ENCODE peak calls at places on chromosomes 4 and X, in nine cellular contexts. One of them, this sample, is unnamed.

GRCh38 chr4:53748328-53748772 is 157.1 kb upstream of the LNX1 start:
- DNase-seq in heart right ventricle: no peak
- DNase-seq in left ventricle myocardium inferior: no peak
- DNase-seq in uterus: no peak
- DNase-seq in kidney epithelial cell: no peak
- DNase-seq in fibroblast of mammary gland: no peak
- DNase-seq in WTC11: no peak
- DNase-seq in mesothelial cell of epicardium: no peak
- DNase-seq in upper lobe of right lung: no peak
- DNase-seq in this sample: no peak

GRCh38 chr4:189069782-189070181 is 870.9 kb upstream of the FRG1 start:
- DNase-seq in heart right ventricle: no peak
- DNase-seq in left ventricle myocardium inferior: no peak
- DNase-seq in uterus: no peak
- DNase-seq in kidney epithelial cell: no peak
- DNase-seq in fibroblast of mammary gland: no peak
- DNase-seq in WTC11: no peak
- DNase-seq in mesothelial cell of epicardium: no peak
- DNase-seq in upper lobe of right lung: no peak
- DNase-seq in this sample: no peak

GRCh38 chr4:76087007-76087769 is 12.7 kb downstream of the ART3 start:
- DNase-seq in heart right ventricle: no peak
- DNase-seq in left ventricle myocardium inferior: peak; percentile 20
- DNase-seq in uterus: no peak
- DNase-seq in kidney epithelial cell: peak; percentile 25
- DNase-seq in fibroblast of mammary gland: peak; percentile 73
- DNase-seq in WTC11: peak; percentile 56
- DNase-seq in mesothelial cell of epicardium: no peak
- DNase-seq in upper lobe of right lung: no peak
- DNase-seq in this sample: peak; percentile 31

GRCh38 chr4:168615294-168615693 is 118.4 kb downstream of the PALLD start:
- DNase-seq in heart right ventricle: no peak
- DNase-seq in left ventricle myocardium inferior: no peak
- DNase-seq in uterus: no peak
- DNase-seq in kidney epithelial cell: no peak
- DNase-seq in fibroblast of mammary gland: peak; percentile 85
- DNase-seq in WTC11: no peak
- DNase-seq in mesothelial cell of epicardium: no peak
- DNase-seq in upper lobe of right lung: no peak
- DNase-seq in this sample: no peak

GRCh38 chr4:145034727-145035211 is 63.2 kb downstream of the ANAPC10 start:
- DNase-seq in heart right ventricle: no peak
- DNase-seq in left ventricle myocardium inferior: no peak
- DNase-seq in uterus: no peak
- DNase-seq in kidney epithelial cell: peak; percentile 61
- DNase-seq in fibroblast of mammary gland: peak; percentile 81
- DNase-seq in WTC11: no peak
- DNase-seq in mesothelial cell of epicardium: no peak
- DNase-seq in upper lobe of right lung: no peak
- DNase-seq in this sample: no peak

GRCh38 chr4:122577808-122578781 is 42.8 kb downstream of the IL21 start:
- DNase-seq in heart right ventricle: no peak
- DNase-seq in left ventricle myocardium inferior: no peak
- DNase-seq in uterus: no peak
- DNase-seq in kidney epithelial cell: no peak
- DNase-seq in fibroblast of mammary gland: peak; percentile 48
- DNase-seq in WTC11: peak; percentile 63
- DNase-seq in mesothelial cell of epicardium: no peak
- DNase-seq in upper lobe of right lung: no peak
- DNase-seq in this sample: no peak

GRCh38 chr4:76658231-76659102 is 223.4 kb downstream of the SHROOM3 start:
- DNase-seq in heart right ventricle: no peak
- DNase-seq in left ventricle myocardium inferior: no peak
- DNase-seq in uterus: no peak
- DNase-seq in kidney epithelial cell: peak; percentile 66
- DNase-seq in fibroblast of mammary gland: peak; percentile 87
- DNase-seq in WTC11: no peak
- DNase-seq in mesothelial cell of epicardium: no peak
- DNase-seq in upper lobe of right lung: no peak
- DNase-seq in this sample: no peak

GRCh38 chrX:104806346-104806745 is 240.3 kb downstream of the IL1RAPL2 start:
- DNase-seq in heart right ventricle: no peak
- DNase-seq in left ventricle myocardium inferior: no peak
- DNase-seq in uterus: no peak
- DNase-seq in kidney epithelial cell: no peak
- DNase-seq in fibroblast of mammary gland: no peak
- DNase-seq in WTC11: no peak
- DNase-seq in mesothelial cell of epicardium: no peak
- DNase-seq in upper lobe of right lung: no peak
- DNase-seq in this sample: no peak

GRCh38 chrX:147573266-147573665 is 338.5 kb upstream of the FMR1 start:
- DNase-seq in heart right ventricle: no peak
- DNase-seq in left ventricle myocardium inferior: no peak
- DNase-seq in uterus: no peak
- DNase-seq in kidney epithelial cell: no peak
- DNase-seq in fibroblast of mammary gland: no peak
- DNase-seq in WTC11: no peak
- DNase-seq in mesothelial cell of epicardium: no peak
- DNase-seq in upper lobe of right lung: no peak
- DNase-seq in this sample: no peak

GRCh38 chrX:147565239-147565638 is 346.5 kb upstream of the FMR1 start:
- DNase-seq in heart right ventricle: no peak
- DNase-seq in left ventricle myocardium inferior: no peak
- DNase-seq in uterus: no peak
- DNase-seq in kidney epithelial cell: no peak
- DNase-seq in fibroblast of mammary gland: peak; percentile 6
- DNase-seq in WTC11: no peak
- DNase-seq in mesothelial cell of epicardium: no peak
- DNase-seq in upper lobe of right lung: no peak
- DNase-seq in this sample: no peak

GRCh38 chrX:147570483-147570882 is 341.2 kb upstream of the FMR1 start:
- DNase-seq in heart right ventricle: no peak
- DNase-seq in left ventricle myocardium inferior: no peak
- DNase-seq in uterus: no peak
- DNase-seq in kidney epithelial cell: no peak
- DNase-seq in fibroblast of mammary gland: no peak
- DNase-seq in WTC11: no peak
- DNase-seq in mesothelial cell of epicardium: no peak
- DNase-seq in upper lobe of right lung: no peak
- DNase-seq in this sample: no peak
- TF ChIP-seq CTCF in heart right ventricle: no peak
- TF ChIP-seq CTCF in left ventricle myocardium inferior: no peak
- TF ChIP-seq CTCF in uterus: no peak
- TF ChIP-seq CTCF in kidney epithelial cell: no peak
- TF ChIP-seq CTCF in fibroblast of mammary gland: no peak
- TF ChIP-seq CTCF in WTC11: no peak
- TF ChIP-seq CTCF in mesothelial cell of epicardium: no peak
- TF ChIP-seq CTCF in upper lobe of right lung: no peak
- TF ChIP-seq CTCF in this sample: no peak

GRCh38 chrX:106168107-106168506 is at the start of gene PWWP3B:
- DNase-seq in heart right ventricle: peak; percentile 26
- DNase-seq in left ventricle myocardium inferior: peak; percentile 28
- DNase-seq in uterus: peak; percentile 55
- DNase-seq in kidney epithelial cell: peak; percentile 26
- DNase-seq in fibroblast of mammary gland: peak; percentile 37
- DNase-seq in WTC11: peak; percentile 36
- DNase-seq in mesothelial cell of epicardium: no peak
- DNase-seq in upper lobe of right lung: peak; percentile 65
- DNase-seq in this sample: no peak
- TF ChIP-seq CTCF in heart right ventricle: no peak
- TF ChIP-seq CTCF in left ventricle myocardium inferior: no peak
- TF ChIP-seq CTCF in uterus: no peak
- TF ChIP-seq CTCF in kidney epithelial cell: no peak
- TF ChIP-seq CTCF in fibroblast of mammary gland: no peak
- TF ChIP-seq CTCF in WTC11: no peak
- TF ChIP-seq CTCF in mesothelial cell of epicardium: no peak
- TF ChIP-seq CTCF in upper lobe of right lung: no peak
- TF ChIP-seq CTCF in this sample: no peak

GRCh38 chr4:86791126-86791525 is 58.1 kb downstream of the SLC10A6 start:
- DNase-seq in heart right ventricle: no peak
- DNase-seq in left ventricle myocardium inferior: no peak
- DNase-seq in uterus: no peak
- DNase-seq in kidney epithelial cell: no peak
- DNase-seq in fibroblast of mammary gland: no peak
- DNase-seq in WTC11: peak; percentile 72
- DNase-seq in mesothelial cell of epicardium: no peak
- DNase-seq in upper lobe of right lung: no peak
- DNase-seq in this sample: no peak
- TF ChIP-seq CTCF in heart right ventricle: peak; percentile 15
- TF ChIP-seq CTCF in left ventricle myocardium inferior: peak; percentile 17
- TF ChIP-seq CTCF in uterus: no peak
- TF ChIP-seq CTCF in kidney epithelial cell: no peak
- TF ChIP-seq CTCF in fibroblast of mammary gland: no peak
- TF ChIP-seq CTCF in WTC11: no peak
- TF ChIP-seq CTCF in mesothelial cell of epicardium: no peak
- TF ChIP-seq CTCF in upper lobe of right lung: no peak
- TF ChIP-seq CTCF in this sample: no peak

GRCh38 chr4:177297781-177298391 is 11.8 kb upstream of the NEIL3 start:
- DNase-seq in heart right ventricle: no peak
- DNase-seq in left ventricle myocardium inferior: no peak
- DNase-seq in uterus: no peak
- DNase-seq in kidney epithelial cell: no peak
- DNase-seq in fibroblast of mammary gland: no peak
- DNase-seq in WTC11: no peak
- DNase-seq in mesothelial cell of epicardium: no peak
- DNase-seq in upper lobe of right lung: no peak
- DNase-seq in this sample: no peak
- TF ChIP-seq CTCF in heart right ventricle: no peak
- TF ChIP-seq CTCF in left ventricle myocardium inferior: no peak
- TF ChIP-seq CTCF in uterus: no peak
- TF ChIP-seq CTCF in kidney epithelial cell: no peak
- TF ChIP-seq CTCF in fibroblast of mammary gland: no peak
- TF ChIP-seq CTCF in WTC11: no peak
- TF ChIP-seq CTCF in mesothelial cell of epicardium: no peak
- TF ChIP-seq CTCF in upper lobe of right lung: no peak
- TF ChIP-seq CTCF in this sample: no peak

GRCh38 chr4:102625232-102625930 is 124.2 kb downstream of the NFKB1 start:
- DNase-seq in heart right ventricle: no peak
- DNase-seq in left ventricle myocardium inferior: peak; percentile 31
- DNase-seq in uterus: peak; percentile 41
- DNase-seq in kidney epithelial cell: no peak
- DNase-seq in fibroblast of mammary gland: peak; percentile 65
- DNase-seq in WTC11: peak; percentile 46
- DNase-seq in mesothelial cell of epicardium: no peak
- DNase-seq in upper lobe of right lung: no peak
- DNase-seq in this sample: no peak

GRCh38 chr4:102620697-102621497 is 119.7 kb downstream of the NFKB1 start:
- DNase-seq in heart right ventricle: no peak
- DNase-seq in left ventricle myocardium inferior: no peak
- DNase-seq in uterus: no peak
- DNase-seq in kidney epithelial cell: peak; percentile 69
- DNase-seq in fibroblast of mammary gland: peak; percentile 74
- DNase-seq in WTC11: no peak
- DNase-seq in mesothelial cell of epicardium: no peak
- DNase-seq in upper lobe of right lung: no peak
- DNase-seq in this sample: no peak

GRCh38 chr4:102627831-102628523 is 126.8 kb downstream of the NFKB1 start:
- DNase-seq in heart right ventricle: no peak
- DNase-seq in left ventricle myocardium inferior: no peak
- DNase-seq in uterus: no peak
- DNase-seq in kidney epithelial cell: peak; percentile 45
- DNase-seq in fibroblast of mammary gland: peak; percentile 88
- DNase-seq in WTC11: no peak
- DNase-seq in mesothelial cell of epicardium: no peak
- DNase-seq in upper lobe of right lung: no peak
- DNase-seq in this sample: no peak

DNA sequence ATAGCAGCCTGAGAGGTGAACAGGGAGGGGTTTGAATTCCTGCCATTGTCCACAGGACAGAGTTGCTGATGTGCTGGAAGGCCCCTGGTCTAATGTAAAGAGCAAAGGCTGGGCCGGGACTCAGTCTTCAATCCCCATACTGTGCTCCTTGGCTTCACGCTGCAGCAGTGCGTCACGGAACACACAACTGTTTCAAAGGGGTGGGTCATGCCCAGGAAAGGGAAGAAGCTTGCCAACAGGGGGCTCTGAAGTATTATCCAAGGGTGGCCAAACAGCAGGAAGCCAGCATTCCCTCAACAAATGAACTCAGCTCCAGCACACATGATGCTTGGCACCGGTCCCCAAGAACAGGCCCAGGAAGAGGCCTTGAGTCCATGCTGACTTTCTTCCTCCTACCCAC is 122.5 kb downstream of the NFKB1 start:
- DNase-seq in heart right ventricle: no peak
- DNase-seq in left ventricle myocardium inferior: no peak
- DNase-seq in uterus: no peak
- DNase-seq in kidney epithelial cell: no peak
- DNase-seq in fibroblast of mammary gland: peak; percentile 61
- DNase-seq in WTC11: peak; percentile 20
- DNase-seq in mesothelial cell of epicardium: no peak
- DNase-seq in upper lobe of right lung: no peak
- DNase-seq in this sample: no peak
- TF ChIP-seq CTCF in heart right ventricle: no peak
- TF ChIP-seq CTCF in left ventricle myocardium inferior: no peak
- TF ChIP-seq CTCF in uterus: no peak
- TF ChIP-seq CTCF in kidney epithelial cell: peak; percentile 40
- TF ChIP-seq CTCF in fibroblast of mammary gland: peak; percentile 16
- TF ChIP-seq CTCF in WTC11: no peak
- TF ChIP-seq CTCF in mesothelial cell of epicardium: no peak
- TF ChIP-seq CTCF in upper lobe of right lung: peak; percentile 7
- TF ChIP-seq CTCF in this sample: peak; percentile 12

GRCh38 chr4:40228497-40229365 is 31.9 kb downstream of the RHOH start:
- DNase-seq in heart right ventricle: no peak
- DNase-seq in left ventricle myocardium inferior: no peak
- DNase-seq in uterus: no peak
- DNase-seq in kidney epithelial cell: no peak
- DNase-seq in fibroblast of mammary gland: peak; percentile 18
- DNase-seq in WTC11: peak; percentile 52
- DNase-seq in mesothelial cell of epicardium: no peak
- DNase-seq in upper lobe of right lung: no peak
- DNase-seq in this sample: no peak
- TF ChIP-seq CTCF in heart right ventricle: no peak
- TF ChIP-seq CTCF in left ventricle myocardium inferior: no peak
- TF ChIP-seq CTCF in uterus: no peak
- TF ChIP-seq CTCF in kidney epithelial cell: peak; percentile 35
- TF ChIP-seq CTCF in fibroblast of mammary gland: peak; percentile 38
- TF ChIP-seq CTCF in WTC11: peak; percentile 44
- TF ChIP-seq CTCF in mesothelial cell of epicardium: no peak
- TF ChIP-seq CTCF in upper lobe of right lung: peak; percentile 25
- TF ChIP-seq CTCF in this sample: peak; percentile 1

GRCh38 chr4:13966241-13967195 is 339.0 kb upstream of the BOD1L1 start:
- DNase-seq in heart right ventricle: no peak
- DNase-seq in left ventricle myocardium inferior: no peak
- DNase-seq in uterus: no peak
- DNase-seq in kidney epithelial cell: peak; percentile 45
- DNase-seq in fibroblast of mammary gland: peak; percentile 88
- DNase-seq in WTC11: peak; percentile 19
- DNase-seq in mesothelial cell of epicardium: no peak
- DNase-seq in upper lobe of right lung: no peak
- DNase-seq in this sample: no peak
- TF ChIP-seq CTCF in heart right ventricle: no peak
- TF ChIP-seq CTCF in left ventricle myocardium inferior: no peak
- TF ChIP-seq CTCF in uterus: no peak
- TF ChIP-seq CTCF in kidney epithelial cell: no peak
- TF ChIP-seq CTCF in fibroblast of mammary gland: peak; percentile 14
- TF ChIP-seq CTCF in WTC11: no peak
- TF ChIP-seq CTCF in mesothelial cell of epicardium: no peak
- TF ChIP-seq CTCF in upper lobe of right lung: no peak
- TF ChIP-seq CTCF in this sample: no peak